ENCODE peak calls at places on chromosomes 6 and 20, in four cellular contexts. Z, N, T and A are unnamed samples. For H3K4me1 and H3K9me3, the result is how much of the 10 kb centered on the place peaks cover.

GRCh38 chr6:105886066-105886811 is 199.9 kb upstream of the PRDM1 start:
- DNase-seq in Z (no peak), N (no peak), T (no peak), A (no peak)

GRCh38 chr6:82612475-82612874 is 248.9 kb downstream of the TPBG start:
- DNase-seq in Z (no peak), N (no peak), T (no peak), A (peak)

GRCh38 chr6:30682181-30683117 is 4.0 kb downstream of the PPP1R18 start:
- DNase-seq in Z (peak), N (no peak), T (peak), A (peak)

GRCh38 chr20:35283441-35284266 is 918 bp downstream of the EIF6 start:
- DNase-seq in Z (no peak), N (no peak), T (no peak), A (peak)

GRCh38 chr6:158815915-158816314 is 3.3 kb downstream of the EZR start:
- DNase-seq in Z (no peak), N (no peak), T (no peak), A (no peak)

GRCh38 chr6:161630674-161631073 is 356.8 kb upstream of the AGPAT4 start:
- DNase-seq in Z (no peak), N (no peak), T (no peak), A (no peak)

GRCh38 chr20:58378056-58378455 is 11.0 kb upstream of the VAPB start:
- DNase-seq in Z (no peak), N (no peak), T (no peak), A (no peak)

GRCh38 chr6:166553563-166554271 is 32.8 kb downstream of the RAMACL start:
- DNase-seq in Z (no peak), N (no peak), T (no peak), A (peak)

GRCh38 chr20:32482251-32483220 is 102.6 kb downstream of the NOL4L start:
- DNase-seq in Z (peak), N (no peak), T (peak), A (peak)

GRCh38 chr20:32483351-32484220 is 101.5 kb downstream of the NOL4L start:
- DNase-seq in Z (peak), N (no peak), T (peak), A (peak)

GRCh38 chr20:32480361-32481199 is 104.6 kb downstream of the NOL4L start:
- DNase-seq in Z (peak), N (no peak), T (peak), A (no peak)

GRCh38 chr20:32479697-32480140 is 105.4 kb downstream of the NOL4L start:
- DNase-seq in Z (no peak), N (no peak), T (no peak), A (no peak)

DNA sequence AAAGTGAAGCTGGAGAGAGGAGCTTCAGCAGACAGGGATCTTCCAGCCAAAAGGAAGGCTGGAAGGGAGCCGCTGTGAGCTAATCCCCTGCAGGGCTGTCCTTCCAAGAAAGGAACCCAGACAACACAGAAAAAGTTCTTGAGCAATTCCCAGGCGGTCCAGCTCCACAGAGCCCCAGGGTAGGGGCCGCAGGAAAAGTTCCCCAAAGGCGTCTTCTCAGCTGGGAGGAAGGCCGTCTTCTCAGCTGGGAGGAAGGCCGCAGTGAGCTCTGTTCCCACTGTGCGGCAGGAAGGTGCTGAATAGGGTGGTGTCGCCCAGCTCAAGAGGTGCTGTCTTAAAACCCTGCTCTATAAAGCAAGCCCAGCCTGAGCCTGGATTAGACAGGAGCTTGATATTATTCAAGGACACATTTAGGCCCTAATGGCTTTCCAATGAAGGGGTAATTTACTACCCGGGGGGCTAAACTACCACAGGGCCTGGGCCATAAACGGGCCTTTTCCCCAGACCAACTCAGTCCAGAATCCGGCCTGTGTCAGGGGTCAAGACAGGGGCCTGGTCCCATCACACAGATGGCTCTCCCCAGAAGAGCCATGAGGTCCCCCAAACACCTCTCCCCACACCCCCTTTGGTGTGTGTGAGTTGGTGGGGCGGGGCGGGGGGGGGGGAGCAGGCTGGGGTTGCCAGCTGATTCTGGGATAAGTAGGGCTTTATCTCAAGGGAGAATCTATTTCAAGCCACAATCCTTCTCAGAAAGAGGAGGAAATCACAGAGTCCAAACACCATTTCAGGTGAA is 103.6 kb downstream of the NOL4L start:
- DNase-seq in Z (peak), N (no peak), T (peak), A (peak)
- H3K4me1 ChIP-seq in Z (under half), N (under half), T (half or more), A (under half)

GRCh38 chr6:27216874-27217273 is 30.6 kb upstream of the PRSS16 start:
- DNase-seq in Z (no peak), N (no peak), T (no peak), A (no peak)
- H3K9me3 ChIP-seq in Z (under half), N (under half), T (under half), A (under half)

DNA sequence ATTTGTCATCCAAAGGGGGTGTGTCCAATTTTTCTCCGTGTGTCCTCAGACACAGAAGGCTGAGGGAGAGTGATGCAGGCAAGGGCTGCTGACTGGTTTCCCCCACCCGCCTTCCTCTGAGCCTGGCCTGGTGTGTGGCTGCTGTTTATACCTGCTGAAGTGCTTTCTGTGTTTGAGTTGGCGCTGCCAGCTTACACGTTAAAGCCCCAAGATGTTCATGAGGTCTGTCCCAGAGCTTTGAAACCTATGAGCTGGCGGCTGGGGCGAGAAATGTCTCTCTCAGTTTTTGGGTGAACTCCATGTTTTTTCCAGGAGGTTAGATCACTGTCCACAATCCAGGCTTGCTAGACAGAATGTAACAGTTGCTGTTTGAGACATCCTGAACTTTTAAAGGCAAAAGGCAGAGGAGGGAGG is 69.0 kb upstream of the CCN2 start:
- DNase-seq in Z (no peak), N (no peak), T (peak), A (peak)
- H3K9ac ChIP-seq in Z (no peak), N (no peak), T (no peak), A (peak)

GRCh38 chr6:137804647-137805046 is 62.4 kb upstream of the TNFAIP3 start:
- DNase-seq in Z (no peak), N (no peak), T (peak), A (peak)
- H3K4me1 ChIP-seq in Z (under half), N (under half), T (under half), A (under half)

GRCh38 chr6:144688713-144689112 is 403.6 kb downstream of the UTRN start:
- DNase-seq in Z (no peak), N (no peak), T (no peak), A (no peak)
- H3K9me3 ChIP-seq in Z (under half), N (under half), T (under half), A (under half)

DNA sequence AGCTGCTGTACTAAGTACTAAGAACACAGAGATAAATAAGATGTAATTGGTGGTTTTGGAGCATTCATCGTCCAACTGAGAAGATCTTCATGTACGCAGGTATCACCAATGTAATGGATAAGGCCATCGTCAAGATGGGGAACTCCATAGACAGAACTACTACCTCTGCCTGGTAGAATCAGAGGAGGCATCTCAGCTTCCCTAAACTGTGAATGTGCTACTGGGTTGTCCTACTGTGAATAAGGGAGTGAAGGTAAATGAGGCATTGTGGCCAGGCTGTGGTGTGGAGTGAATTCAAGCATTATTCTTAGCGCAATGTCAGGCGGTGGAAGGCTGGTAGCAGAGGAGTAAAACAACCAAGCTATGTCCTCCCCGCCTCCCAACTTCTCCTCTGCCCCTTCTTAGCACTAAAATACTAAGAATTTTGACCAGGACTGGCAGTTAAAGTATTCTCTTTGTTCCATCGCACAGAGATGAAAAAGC is 68.2 kb downstream of the TBC1D7 start:
- DNase-seq in Z (no peak), N (no peak), T (no peak), A (no peak)
- H3K9ac ChIP-seq in Z (no peak), N (no peak), T (no peak), A (no peak)

DNA sequence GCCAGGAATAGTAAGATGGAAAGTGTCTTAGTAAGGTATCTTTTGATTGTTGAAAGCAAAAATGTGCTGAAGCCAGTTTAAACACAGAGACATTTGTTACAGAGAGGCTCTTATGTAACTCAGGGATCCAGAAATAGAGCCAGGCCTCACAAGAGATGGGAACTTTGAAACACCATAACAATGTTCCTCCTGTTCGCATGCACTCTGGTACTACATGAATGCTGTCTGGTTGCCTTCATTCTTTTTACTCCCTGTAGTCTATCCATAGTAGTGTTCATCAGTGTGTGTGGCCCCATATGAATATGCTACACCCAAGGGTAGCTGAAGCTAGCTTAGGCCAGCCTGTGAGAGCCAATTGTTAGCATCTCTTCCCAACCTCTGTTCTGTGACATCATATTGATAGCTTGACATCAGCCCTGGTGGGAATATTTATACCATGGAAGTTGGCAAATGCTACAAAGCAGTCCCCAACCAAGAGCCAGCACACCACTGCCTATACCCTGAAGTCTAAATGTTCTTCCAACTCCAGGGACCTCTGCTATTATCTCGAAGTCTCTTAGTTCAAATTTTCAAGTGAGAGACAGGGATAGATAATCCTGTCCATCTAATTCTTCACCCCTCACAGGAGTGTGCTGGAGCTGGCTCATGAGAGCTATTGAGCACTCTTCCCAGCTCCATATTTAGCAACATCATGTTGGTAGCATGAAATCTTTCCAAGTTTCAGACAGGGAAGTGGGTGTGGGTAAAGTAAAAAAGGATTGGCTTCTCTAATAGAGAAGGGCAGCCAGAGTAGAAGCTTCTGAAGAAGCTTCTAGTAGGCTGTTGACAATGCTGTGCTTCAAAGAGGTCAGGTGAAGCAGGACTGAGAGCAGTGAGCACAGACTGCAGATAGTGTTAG is 7.0 kb downstream of the NDUFAF5 start:
- DNase-seq in Z (no peak), N (no peak), T (no peak), A (no peak)
- H3K4me1 ChIP-seq in Z (under half), N (under half), T (under half), A (under half)

DNA sequence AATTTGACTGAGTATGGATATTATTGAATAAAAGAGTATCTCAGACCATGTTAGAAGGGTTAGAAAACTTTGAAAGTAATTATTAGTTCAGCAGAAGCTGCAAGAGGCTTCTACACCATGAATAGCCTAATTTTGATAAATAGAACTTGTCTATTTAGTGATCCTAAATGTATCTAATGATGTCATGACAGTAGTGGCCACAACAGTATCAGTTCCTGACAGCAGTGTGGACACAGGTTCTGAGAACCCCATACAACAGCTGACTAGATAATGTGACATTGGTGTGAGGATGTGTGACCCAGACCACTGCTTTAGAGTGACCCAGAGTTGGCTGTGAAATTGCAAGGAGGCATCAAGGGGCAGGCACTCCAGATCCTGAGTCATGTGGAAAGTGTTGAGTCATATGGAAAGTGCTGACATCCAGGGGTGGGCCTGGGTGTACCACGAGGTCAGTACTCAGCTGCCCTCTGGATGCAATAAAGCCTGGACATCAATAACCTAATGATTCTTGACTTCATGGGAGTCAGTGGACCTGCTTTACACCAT is 754.7 kb downstream of the DHX35 start:
- DNase-seq in Z (no peak), N (no peak), T (no peak), A (no peak)
- H3K9me3 ChIP-seq in Z (under half), N (under half), T (under half), A (under half)

GRCh38 chr20:33719277-33719988 is 677 bp downstream of the PXMP4 start:
- DNase-seq in Z (no peak), N (no peak), T (no peak), A (no peak)
- H3K9ac ChIP-seq in Z (no peak), N (no peak), T (no peak), A (peak)